ENCODE peak calls at places on chromosome 1, in five cellular contexts. One of them, this sample, is unnamed.

GRCh38 chr1:234597894-234598293 is 12.1 kb downstream of the IRF2BP2 start:
- DNase-seq in NCI-H345: peak
- DNase-seq in endothelial cell: no peak
- DNase-seq in neural crest cell: peak
- DNase-seq in nephron progenitor cell: peak
- DNase-seq in this sample: peak

GRCh38 chr1:161792740-161793139 is 26.6 kb downstream of the ATF6 start:
- DNase-seq in NCI-H345: peak
- DNase-seq in endothelial cell: no peak
- DNase-seq in nephron progenitor cell: peak
- DNase-seq in neural crest cell: no peak
- DNase-seq in this sample: no peak

GRCh38 chr1:10263450-10264082 is 53.2 kb downstream of the KIF1B start:
- DNase-seq in neural crest cell: no peak
- DNase-seq in nephron progenitor cell: no peak
- DNase-seq in NCI-H345: no peak
- DNase-seq in endothelial cell: no peak
- DNase-seq in this sample: no peak

GRCh38 chr1:4262665-4263064 is 362.6 kb upstream of the C1orf174 start:
- DNase-seq in NCI-H345: no peak
- DNase-seq in neural crest cell: no peak
- DNase-seq in nephron progenitor cell: no peak
- DNase-seq in endothelial cell: no peak
- DNase-seq in this sample: no peak

GRCh38 chr1:61323681-61324328 is 241.4 kb downstream of the NFIA start:
- DNase-seq in nephron progenitor cell: no peak
- DNase-seq in neural crest cell: no peak
- DNase-seq in NCI-H345: peak
- DNase-seq in endothelial cell: no peak
- DNase-seq in this sample: no peak

GRCh38 chr1:36874271-36875017 is 159.9 kb downstream of the GRIK3 start:
- DNase-seq in NCI-H345: no peak
- DNase-seq in neural crest cell: no peak
- DNase-seq in endothelial cell: no peak
- DNase-seq in nephron progenitor cell: no peak
- DNase-seq in this sample: no peak

GRCh38 chr1:175269151-175269550 is 76.6 kb upstream of the KIAA0040 start:
- DNase-seq in nephron progenitor cell: no peak
- DNase-seq in neural crest cell: no peak
- DNase-seq in NCI-H345: no peak
- DNase-seq in endothelial cell: no peak
- DNase-seq in this sample: no peak

GRCh38 chr1:11196945-11197344 is 7.8 kb downstream of the ANGPTL7 start:
- DNase-seq in NCI-H345: no peak
- DNase-seq in endothelial cell: no peak
- DNase-seq in nephron progenitor cell: no peak
- DNase-seq in neural crest cell: no peak
- DNase-seq in this sample: no peak

GRCh38 chr1:79791488-79792211 is 785.1 kb upstream of the ADGRL4 start:
- DNase-seq in nephron progenitor cell: no peak
- DNase-seq in NCI-H345: no peak
- DNase-seq in endothelial cell: no peak
- DNase-seq in neural crest cell: no peak
- DNase-seq in this sample: no peak

GRCh38 chr1:204493882-204494280 is 724 bp downstream of the PIK3C2B start:
- DNase-seq in endothelial cell: peak
- DNase-seq in nephron progenitor cell: peak
- DNase-seq in NCI-H345: peak
- DNase-seq in neural crest cell: no peak
- DNase-seq in this sample: no peak